ENCODE peak calls at places on chromosomes 2 and 18, in nine cellular contexts. T is A549, J is H9, H is AG09319, K is GM23338, V is sigmoid colon, I is endodermal cell, P is PC-9, F is WTC11. W is an unnamed sample.

GRCh38 chr18:79465392-79465991 is 69.8 kb downstream of the NFATC1 start:
- DNase-seq in T (no peak), J (peak), H (no peak), K (peak), V (no peak), I (peak), P (no peak), F (peak), W (peak)

GRCh38 chr2:29110916-29111315 is 4.3 kb upstream of the CLIP4 start:
- DNase-seq in T (no peak), J (no peak), H (no peak), K (no peak), V (no peak), I (no peak), P (no peak), F (no peak), W (no peak)

GRCh38 chr2:232668805-232669444 is 28.2 kb upstream of the GIGYF2 start:
- DNase-seq in T (peak), J (peak), H (no peak), K (peak), V (no peak), I (peak), P (no peak), F (peak), W (peak)

GRCh38 chr2:158497486-158497885 is 40.7 kb downstream of the PKP4 start:
- DNase-seq in T (peak), J (no peak), H (no peak), K (no peak), V (no peak), I (no peak), P (no peak), F (no peak), W (no peak)

GRCh38 chr18:50203801-50204604 is 9.1 kb upstream of the MYO5B start:
- DNase-seq in T (peak), J (peak), H (no peak), K (peak), V (no peak), I (peak), P (peak), F (peak), W (peak)

GRCh38 chr2:238346539-238346938 is 26.2 kb downstream of the TRAF3IP1 start:
- DNase-seq in T (no peak), J (no peak), H (no peak), K (no peak), V (no peak), I (no peak), P (no peak), F (no peak), W (no peak)

GRCh38 chr2:156797832-156798231 is 361.7 kb downstream of the GPD2 start:
- DNase-seq in T (no peak), J (no peak), H (no peak), K (no peak), V (no peak), I (no peak), P (no peak), F (no peak), W (no peak)

GRCh38 chr2:33011406-33011805 is 64.7 kb downstream of the LTBP1 start:
- DNase-seq in T (no peak), J (no peak), H (no peak), K (no peak), V (no peak), I (no peak), P (no peak), F (no peak), W (no peak)

GRCh38 chr2:158998486-158999248 is 30.2 kb downstream of the TANC1 start:
- DNase-seq in T (no peak), J (no peak), H (no peak), K (no peak), V (no peak), I (no peak), P (no peak), F (no peak), W (no peak)

GRCh38 chr18:24027156-24027555 is 12.6 kb downstream of the TTC39C start:
- DNase-seq in T (no peak), J (no peak), H (peak), K (no peak), V (peak), I (no peak), P (peak), F (no peak), W (no peak)

GRCh38 chr2:141142025-141142424 is 988.8 kb downstream of the LRP1B start:
- DNase-seq in T (no peak), J (no peak), H (no peak), K (no peak), V (no peak), I (no peak), P (no peak), F (no peak), W (no peak)

GRCh38 chr2:9423922-9424272 is 443 bp downstream of the CPSF3 start:
- DNase-seq in T (peak), J (no peak), H (no peak), K (peak), V (no peak), I (no peak), P (peak), F (no peak), W (no peak)

GRCh38 chr2:29522951-29523669 is 398.3 kb downstream of the ALK start:
- DNase-seq in T (peak), J (no peak), H (no peak), K (no peak), V (no peak), I (no peak), P (no peak), F (no peak), W (no peak)

GRCh38 chr2:63614448-63614968 is 25.7 kb downstream of the MDH1 start:
- DNase-seq in T (peak), J (no peak), H (no peak), K (peak), V (no peak), I (peak), P (peak), F (no peak), W (no peak)

GRCh38 chr18:48036191-48036590 is 105.7 kb upstream of the SMAD2 start:
- DNase-seq in T (no peak), J (no peak), H (no peak), K (no peak), V (peak), I (peak), P (no peak), F (no peak), W (no peak)

GRCh38 chr18:48038636-48039035 is 108.2 kb upstream of the SMAD2 start:
- DNase-seq in T (no peak), J (no peak), H (no peak), K (no peak), V (peak), I (no peak), P (no peak), F (no peak), W (no peak)

GRCh38 chr18:48039769-48040215 is 109.3 kb upstream of the SMAD2 start:
- DNase-seq in T (no peak), J (no peak), H (no peak), K (no peak), V (peak), I (no peak), P (no peak), F (no peak), W (no peak)

GRCh38 chr18:48036641-48037421 is 106.4 kb upstream of the SMAD2 start:
- DNase-seq in T (no peak), J (no peak), H (no peak), K (no peak), V (peak), I (peak), P (no peak), F (no peak), W (no peak)

DNA sequence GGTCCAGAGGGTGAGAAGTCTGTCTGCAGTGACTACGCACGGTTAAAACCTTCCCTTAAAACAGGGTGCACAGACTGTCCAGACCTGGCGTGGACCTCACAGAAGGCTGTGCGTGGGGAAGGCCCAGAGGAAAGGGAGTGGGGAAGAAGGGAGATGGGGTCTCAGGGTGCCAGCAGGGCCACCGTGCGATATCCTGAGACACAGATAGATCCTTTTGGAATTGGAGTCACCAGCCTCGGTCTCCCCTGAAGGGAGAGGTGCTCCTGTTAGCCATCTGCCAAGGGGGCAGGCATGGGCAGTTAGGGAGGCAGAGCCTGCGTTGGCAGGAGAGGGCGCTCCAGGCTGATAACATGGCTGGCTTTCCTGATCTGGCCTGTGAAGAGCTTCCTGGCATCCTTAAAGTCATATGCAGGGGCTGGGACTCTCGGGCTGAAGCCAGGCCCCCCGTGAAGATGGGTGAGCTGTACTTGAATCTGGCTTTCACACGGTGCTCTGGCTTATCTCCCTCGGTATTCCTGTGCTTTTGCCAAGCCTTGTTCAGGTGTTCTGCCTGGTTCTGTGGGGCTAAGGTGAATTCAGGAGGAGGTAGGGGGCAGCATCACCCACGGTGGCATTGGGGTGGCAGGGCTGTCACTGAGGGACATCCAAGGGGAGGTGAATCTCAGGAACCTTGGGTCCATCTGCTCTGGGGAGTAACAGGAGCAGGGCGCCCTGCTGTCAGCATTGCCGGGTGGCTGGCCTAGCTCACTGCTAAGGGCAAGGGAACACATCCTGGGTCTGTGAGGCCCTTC is 107.2 kb upstream of the SMAD2 start:
- DNase-seq in T (peak), J (peak), H (no peak), K (peak), V (peak), I (peak), P (no peak), F (peak), W (no peak)
- TF ChIP-seq CTCF in T (peak), J (peak), H (peak), K (peak), V (no peak), I (peak), P (peak), F (no peak), W (peak)

DNA sequence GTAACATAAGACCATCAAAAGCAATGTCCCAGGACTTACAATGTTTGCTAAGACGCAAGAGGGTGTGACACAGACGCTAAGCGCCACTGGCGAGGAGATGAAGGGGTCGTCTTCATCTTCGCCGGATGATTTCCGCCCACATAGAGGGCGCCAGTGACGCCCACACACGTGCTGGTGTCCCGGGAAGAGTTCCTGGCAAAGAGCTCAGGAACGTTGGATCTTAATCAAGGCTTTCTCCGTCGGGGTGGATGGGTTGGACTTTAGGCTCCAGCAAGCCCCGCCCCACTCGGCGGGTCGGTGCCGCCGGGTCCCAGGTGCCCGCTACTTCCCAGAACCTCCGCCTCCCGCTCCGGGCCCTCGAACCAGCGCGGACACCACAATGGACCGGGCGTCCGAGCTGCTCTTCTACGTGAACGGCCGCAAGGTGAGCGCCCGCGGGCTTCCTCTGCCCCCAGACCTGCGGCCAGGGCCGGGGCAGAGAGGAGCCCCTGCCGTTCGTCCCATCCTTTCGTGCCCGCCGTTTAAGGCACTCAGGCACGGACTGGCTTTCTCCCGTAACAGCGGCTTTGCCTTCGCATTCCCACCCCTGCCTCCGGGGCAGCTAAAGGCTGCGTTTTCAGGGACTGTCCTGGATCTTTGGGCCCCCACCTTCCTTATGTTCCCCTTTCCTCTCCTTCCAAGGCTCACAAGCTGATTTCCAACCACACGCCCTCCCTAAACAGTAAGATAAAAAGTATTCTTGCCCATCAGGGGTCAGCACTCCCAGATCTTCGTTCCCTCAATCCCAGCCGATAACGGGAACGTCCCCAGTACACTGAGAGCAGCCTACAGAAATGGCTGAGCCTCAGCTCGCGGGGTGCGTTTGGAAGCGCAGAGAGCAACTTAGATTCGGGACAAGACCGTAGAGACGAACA is at the start of gene AOX1:
- DNase-seq in T (no peak), J (peak), H (no peak), K (peak), V (peak), I (peak), P (no peak), F (peak), W (peak)
- TF ChIP-seq CTCF in T (no peak), J (peak), H (peak), K (peak), V (no peak), I (peak), P (no peak), F (no peak), W (no peak)

DNA sequence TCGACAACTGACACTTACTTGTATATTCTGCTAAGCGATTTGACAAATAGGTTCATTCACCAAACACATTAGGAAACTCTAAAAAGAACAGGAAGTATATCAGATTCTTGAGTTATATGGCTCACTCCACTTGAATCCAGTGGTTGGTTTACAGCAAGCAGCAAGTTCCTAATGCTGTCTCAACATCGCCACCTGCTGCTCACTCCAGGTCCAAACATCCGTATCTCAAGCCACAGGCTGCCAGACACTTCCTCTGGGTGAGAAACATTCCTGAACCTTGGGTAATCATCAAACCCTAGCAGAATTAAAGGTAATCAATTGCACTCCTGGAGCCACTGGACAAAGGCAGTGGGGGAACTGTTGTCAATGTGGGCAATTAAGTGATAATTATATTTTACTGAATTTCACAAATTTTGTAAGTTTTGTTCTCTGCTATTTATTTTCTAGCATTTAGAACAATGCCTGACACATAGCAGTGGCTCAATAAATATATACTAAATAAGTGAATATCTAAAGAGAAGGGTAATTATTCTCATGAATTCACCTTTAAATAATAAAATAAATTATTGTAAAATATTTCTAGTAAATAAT is 107.1 kb upstream of the TTN start:
- DNase-seq in T (peak), J (peak), H (peak), K (peak), V (peak), I (peak), P (peak), F (peak), W (peak)
- TF ChIP-seq CTCF in T (peak), J (peak), H (peak), K (peak), V (peak), I (peak), P (peak), F (peak), W (peak)

GRCh38 chr18:53385889-53386288 is 838.6 kb downstream of the MBD2 start:
- DNase-seq in T (no peak), J (no peak), H (no peak), K (no peak), V (no peak), I (no peak), P (no peak), F (no peak), W (no peak)

GRCh38 chr18:53382870-53383269 is 841.6 kb downstream of the MBD2 start:
- DNase-seq in T (no peak), J (no peak), H (no peak), K (no peak), V (no peak), I (no peak), P (no peak), F (no peak), W (no peak)

GRCh38 chr18:53375641-53376040 is 848.8 kb downstream of the MBD2 start:
- DNase-seq in T (no peak), J (no peak), H (no peak), K (peak), V (no peak), I (no peak), P (no peak), F (no peak), W (no peak)

DNA sequence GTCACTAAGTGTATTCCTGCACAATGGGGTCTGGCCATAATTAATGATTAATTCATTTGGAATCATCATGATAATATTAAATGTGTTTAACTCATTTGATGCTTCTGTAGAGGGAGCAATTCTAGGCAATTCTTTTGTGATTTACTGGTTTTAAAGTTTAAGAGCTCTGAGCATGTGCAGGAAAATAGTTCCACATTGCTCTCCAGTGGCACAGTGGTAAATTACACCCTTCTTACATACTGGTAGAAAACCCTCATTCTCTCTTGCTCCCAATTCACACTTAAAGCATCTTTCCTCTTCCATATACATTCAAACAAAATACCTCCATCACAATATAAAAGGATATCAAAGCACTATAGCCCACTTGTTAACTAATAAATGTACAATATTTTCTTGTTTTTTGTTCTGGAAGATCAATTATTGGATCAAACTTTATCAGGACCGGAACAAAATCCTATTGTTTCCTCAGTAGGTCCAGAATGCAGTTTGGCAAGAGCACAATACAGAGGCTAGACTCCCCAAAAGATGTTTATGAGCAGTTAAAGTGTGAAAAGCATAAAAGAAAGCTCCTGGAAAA is 844.3 kb downstream of the MBD2 start:
- DNase-seq in T (peak), J (no peak), H (no peak), K (peak), V (no peak), I (peak), P (no peak), F (no peak), W (peak)
- TF ChIP-seq CTCF in T (peak), J (peak), H (peak), K (peak), V (no peak), I (peak), P (peak), F (peak), W (peak)

DNA sequence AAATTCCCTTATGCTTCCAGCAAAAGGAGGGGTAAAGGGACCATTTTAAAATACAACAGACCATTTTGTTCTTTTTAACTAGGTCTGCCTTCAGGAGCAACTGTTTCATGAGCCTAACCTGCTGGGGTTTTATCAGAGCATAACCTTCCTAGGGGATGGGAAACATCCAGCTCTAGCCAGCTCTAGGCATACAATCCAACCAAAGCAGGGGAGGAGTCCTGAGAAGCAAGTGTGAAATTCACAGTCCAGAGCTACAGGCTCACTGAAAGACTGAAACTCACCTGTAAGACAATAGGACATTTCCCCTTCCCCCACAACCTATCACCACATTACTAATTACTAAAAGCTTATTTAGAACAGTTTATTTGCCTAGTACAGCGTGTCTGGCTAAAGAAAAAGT is 1296.6 kb upstream of the DDX18 start:
- DNase-seq in T (no peak), J (no peak), H (no peak), K (peak), V (no peak), I (peak), P (no peak), F (no peak), W (no peak)
- TF ChIP-seq CTCF in T (no peak), J (no peak), H (no peak), K (no peak), V (no peak), I (no peak), P (no peak), F (no peak), W (no peak)

GRCh38 chr2:103292570-103293265 is 530.9 kb downstream of the TMEM182 start:
- DNase-seq in T (no peak), J (peak), H (no peak), K (peak), V (no peak), I (peak), P (no peak), F (peak), W (no peak)

GRCh38 chr2:103293266-103293583 is 531.4 kb downstream of the TMEM182 start:
- DNase-seq in T (no peak), J (no peak), H (no peak), K (peak), V (no peak), I (no peak), P (no peak), F (no peak), W (no peak)

GRCh38 chr2:103284750-103285149 is 522.9 kb downstream of the TMEM182 start:
- DNase-seq in T (no peak), J (no peak), H (no peak), K (peak), V (no peak), I (no peak), P (no peak), F (no peak), W (no peak)

GRCh38 chr2:103285354-103285753 is 523.5 kb downstream of the TMEM182 start:
- DNase-seq in T (no peak), J (no peak), H (no peak), K (no peak), V (no peak), I (no peak), P (no peak), F (no peak), W (no peak)

GRCh38 chr2:103289101-103289725 is 527.4 kb downstream of the TMEM182 start:
- DNase-seq in T (no peak), J (no peak), H (no peak), K (peak), V (no peak), I (peak), P (no peak), F (peak), W (no peak)
- TF ChIP-seq CTCF in T (peak), J (peak), H (no peak), K (peak), V (no peak), I (peak), P (no peak), F (no peak), W (peak)

GRCh38 chr2:73885406-73885805 is 7.4 kb upstream of the ACTG2 start:
- DNase-seq in T (no peak), J (no peak), H (no peak), K (no peak), V (no peak), I (no peak), P (no peak), F (no peak), W (no peak)
- TF ChIP-seq CTCF in T (no peak), J (no peak), H (no peak), K (no peak), V (no peak), I (no peak), P (no peak), F (no peak), W (no peak)

GRCh38 chr2:81396417-81397019 is 1092.0 kb upstream of the LRRTM1 start:
- DNase-seq in T (no peak), J (peak), H (no peak), K (peak), V (no peak), I (peak), P (no peak), F (peak), W (no peak)
- TF ChIP-seq CTCF in T (no peak), J (peak), H (no peak), K (peak), V (no peak), I (peak), P (no peak), F (no peak), W (no peak)